ENCODE peak calls at places on chromosomes 4 and X, in five cellular contexts. X, B, V, I and S are unnamed samples. For H3K4me1, the result is how much of the 10 kb centered on the place peaks cover.

GRCh38 chr4:128355301-128355700 is 67.7 kb upstream of the PGRMC2 start:
- DNase-seq in X (no peak), B (no peak), V (no peak), I (no peak), S (peak)

GRCh38 chrX:27438937-27439336 is 24.2 kb downstream of the PPP4R3C start:
- DNase-seq in X (no peak), B (no peak), V (no peak), I (no peak), S (no peak)

GRCh38 chr4:158314756-158315487 is 104.6 kb downstream of the TMEM144 start:
- DNase-seq in X (no peak), B (no peak), V (no peak), I (no peak), S (no peak)

GRCh38 chr4:10893417-10893816 is 208.8 kb upstream of the CLNK start:
- DNase-seq in X (no peak), B (no peak), V (no peak), I (peak), S (no peak)

GRCh38 chrX:84188320-84188834 is 378 bp upstream of the RPS6KA6 start:
- DNase-seq in X (peak), B (no peak), V (no peak), I (peak), S (peak)

GRCh38 chr4:186839122-186840037 is 115.7 kb upstream of the FAT1 start:
- DNase-seq in X (no peak), B (no peak), V (no peak), I (no peak), S (peak)

GRCh38 chr4:152408514-152409327 is 127.2 kb downstream of the FBXW7 start:
- DNase-seq in X (no peak), B (peak), V (no peak), I (no peak), S (no peak)

GRCh38 chr4:105644270-105644669 is 64.2 kb downstream of the INTS12 start:
- DNase-seq in X (no peak), B (no peak), V (no peak), I (no peak), S (no peak)

GRCh38 chr4:168199262-168199957 is 107.1 kb downstream of the ANXA10 start:
- DNase-seq in X (no peak), B (no peak), V (no peak), I (no peak), S (no peak)

GRCh38 chrX:32084757-32085156 is 1012.9 kb upstream of the FTHL17 start:
- DNase-seq in X (no peak), B (no peak), V (no peak), I (no peak), S (no peak)

GRCh38 chr4:134628074-134628473 is 426.5 kb upstream of the PABPC4L start:
- DNase-seq in X (no peak), B (no peak), V (no peak), I (no peak), S (no peak)

GRCh38 chrX:96433409-96434122 is 251.1 kb upstream of the DIAPH2 start:
- DNase-seq in X (no peak), B (no peak), V (no peak), I (no peak), S (no peak)

GRCh38 chr4:87529187-87529586 is at the start of gene SPARCL1:
- DNase-seq in X (no peak), B (no peak), V (no peak), I (no peak), S (peak)

GRCh38 chr4:123967360-123967759 is 570.8 kb downstream of the SPRY1 start:
- DNase-seq in X (no peak), B (no peak), V (no peak), I (no peak), S (no peak)

GRCh38 chr4:124717101-124717500 is 4.6 kb upstream of the ANKRD50 start:
- DNase-seq in X (no peak), B (no peak), V (no peak), I (no peak), S (no peak)

GRCh38 chr4:153154010-153154975 is 50.0 kb upstream of the TRIM2 start:
- DNase-seq in X (no peak), B (no peak), V (no peak), I (no peak), S (no peak)

GRCh38 chr4:3710451-3711182 is 55.6 kb upstream of the ADRA2C start:
- DNase-seq in X (peak), B (no peak), V (peak), I (no peak), S (no peak)

GRCh38 chr4:90074322-90074886 is 52.8 kb upstream of the CCSER1 start:
- DNase-seq in X (no peak), B (no peak), V (no peak), I (peak), S (no peak)

GRCh38 chr4:152109585-152110509 is 349.0 kb upstream of the GATB start:
- DNase-seq in X (no peak), B (no peak), V (no peak), I (no peak), S (peak)

GRCh38 chr4:164876680-164877324 is at the start of gene APELA:
- DNase-seq in X (no peak), B (no peak), V (no peak), I (no peak), S (no peak)

GRCh38 chr4:127586922-127587571 is 45.7 kb upstream of the INTU start:
- DNase-seq in X (no peak), B (peak), V (no peak), I (peak), S (no peak)

GRCh38 chrX:83759872-83760271 is 101.1 kb upstream of the CYLC1 start:
- DNase-seq in X (no peak), B (no peak), V (no peak), I (no peak), S (no peak)

GRCh38 chrX:1400731-1401471 is 9.0 kb upstream of the SLC25A6 start:
- DNase-seq in X (peak), B (peak), V (no peak), I (peak), S (no peak)

GRCh38 chr4:148574502-148574901 is 132.3 kb upstream of the NR3C2 start:
- DNase-seq in X (no peak), B (no peak), V (no peak), I (no peak), S (no peak)

GRCh38 chr4:120824905-120825304 is 97.6 kb downstream of the PRDM5 start:
- DNase-seq in X (no peak), B (no peak), V (no peak), I (no peak), S (no peak)

GRCh38 chrX:136646602-136647239 is 1.2 kb upstream of the CD40LG start:
- DNase-seq in X (no peak), B (no peak), V (no peak), I (no peak), S (no peak)

GRCh38 chrX:129646721-129647587 is 7.8 kb downstream of the APLN start:
- DNase-seq in X (no peak), B (no peak), V (no peak), I (peak), S (no peak)

GRCh38 chr4:70778888-70779422 is 57.2 kb downstream of the RUFY3 start:
- DNase-seq in X (no peak), B (no peak), V (no peak), I (no peak), S (no peak)

GRCh38 chr4:82833696-82834313 is 35.2 kb upstream of the SCD5 start:
- DNase-seq in X (no peak), B (no peak), V (no peak), I (no peak), S (no peak)
- TF ChIP-seq CTCF in X (no peak), B (no peak), V (no peak), I (no peak), S (no peak)

GRCh38 chrX:154350429-154351182 is 23.8 kb downstream of the FLNA start:
- DNase-seq in X (no peak), B (no peak), V (no peak), I (no peak), S (no peak)

GRCh38 chrX:154348646-154349358 is 25.6 kb downstream of the FLNA start:
- DNase-seq in X (peak), B (no peak), V (no peak), I (no peak), S (no peak)

GRCh38 chrX:154349359-154349935 is 25.0 kb downstream of the FLNA start:
- DNase-seq in X (peak), B (no peak), V (no peak), I (no peak), S (no peak)

GRCh38 chrX:154351183-154352011 is 23.0 kb downstream of the FLNA start:
- DNase-seq in X (peak), B (no peak), V (no peak), I (no peak), S (no peak)

DNA sequence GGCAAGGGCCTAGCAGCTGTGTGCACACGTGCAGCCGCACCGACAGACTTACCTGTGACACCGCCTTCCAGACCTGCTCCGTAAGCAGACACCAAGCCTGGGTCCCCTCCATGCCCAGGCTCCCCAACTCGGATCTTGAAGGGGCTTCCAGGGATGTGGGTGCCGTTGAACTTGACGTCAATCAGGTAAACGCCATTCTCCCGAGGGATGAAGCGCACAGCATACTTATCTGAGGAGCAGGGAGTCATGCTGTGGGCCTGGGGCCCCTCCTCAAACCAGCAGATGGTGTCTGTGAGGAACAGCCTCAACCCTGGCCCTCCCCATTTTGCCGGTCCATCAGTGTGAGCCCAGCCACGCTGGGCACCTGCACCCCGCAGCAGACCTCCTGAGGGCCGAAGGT is 24.5 kb downstream of the FLNA start:
- DNase-seq in X (no peak), B (no peak), V (no peak), I (no peak), S (no peak)
- H3K4me1 ChIP-seq in X (under half), B (under half), V (under half), I (under half), S (under half)

DNA sequence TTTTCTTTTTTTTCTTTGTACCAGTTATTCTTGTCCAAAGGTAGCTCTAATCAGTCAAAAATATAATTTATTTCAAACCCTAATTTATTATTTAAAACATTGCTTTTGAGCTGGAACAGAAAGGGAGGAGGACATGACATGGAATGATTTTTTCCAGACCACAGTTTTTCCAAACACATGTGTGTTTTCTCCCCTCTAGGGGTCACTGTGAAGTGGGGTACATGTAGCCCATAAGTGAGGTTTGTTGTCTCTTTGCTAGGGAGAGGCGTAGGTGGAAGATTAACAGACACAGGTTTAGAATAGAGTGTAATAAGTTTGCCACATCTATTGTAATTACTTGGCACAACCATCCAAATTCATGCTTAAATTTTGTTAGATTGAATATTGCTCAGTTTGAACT is 83.0 kb downstream of the TNIP2 start:
- DNase-seq in X (no peak), B (no peak), V (no peak), I (no peak), S (no peak)
- TF ChIP-seq CTCF in X (peak), B (peak), V (no peak), I (peak), S (peak)

GRCh38 chrX:66016905-66017658 is 22.8 kb downstream of the VSIG4 start:
- DNase-seq in X (no peak), B (no peak), V (no peak), I (no peak), S (no peak)
- H3K4me1 ChIP-seq in X (under half), B (under half), V (under half), I (under half), S (under half)

GRCh38 chr4:103201724-103202123 is 3.6 kb upstream of the CENPE start:
- DNase-seq in X (no peak), B (no peak), V (no peak), I (no peak), S (no peak)

GRCh38 chr4:103207673-103208072 is 9.5 kb upstream of the CENPE start:
- DNase-seq in X (no peak), B (peak), V (no peak), I (peak), S (no peak)

GRCh38 chr4:103201254-103201653 is 3.1 kb upstream of the CENPE start:
- DNase-seq in X (no peak), B (no peak), V (no peak), I (no peak), S (no peak)

GRCh38 chr4:103199009-103199408 is 866 bp upstream of the CENPE start:
- DNase-seq in X (no peak), B (no peak), V (no peak), I (no peak), S (no peak)

GRCh38 chr4:103204114-103204513 is 6.0 kb upstream of the CENPE start:
- DNase-seq in X (no peak), B (peak), V (no peak), I (no peak), S (no peak)
- TF ChIP-seq CTCF in X (no peak), B (peak), V (peak), I (peak), S (no peak)